ENCODE peak calls at places on chromosomes 2 and 18, in six cellular contexts. N is pancreas, Z is retinal pigment epithelial cell, F is heart right ventricle, H is heart left ventricle, B is GM12865. S is an unnamed sample.

GRCh38 chr2:197982565-197982964 is 178.2 kb downstream of the PLCL1 start:
- DNase-seq in N (no peak), Z (no peak), F (no peak), H (no peak), B (no peak), S (no peak)

GRCh38 chr2:134679294-134679693 is 39.5 kb downstream of the TMEM163 start:
- DNase-seq in N (no peak), Z (no peak), F (no peak), H (no peak), B (no peak), S (no peak)

GRCh38 chr18:77061946-77062517 is 70.6 kb downstream of the MBP start:
- DNase-seq in N (no peak), Z (no peak), F (no peak), H (no peak), B (peak; percentile 87), S (no peak)

GRCh38 chr18:3689986-3690681 is 240.2 kb downstream of the TGIF1 start:
- DNase-seq in N (no peak), Z (no peak), F (no peak), H (no peak), B (no peak), S (no peak)

GRCh38 chr18:54250846-54251251 is 18.5 kb upstream of the POLI start:
- DNase-seq in N (no peak), Z (no peak), F (no peak), H (no peak), B (peak; percentile 69), S (no peak)

GRCh38 chr18:3449702-3450357 is at the start of gene TGIF1:
- DNase-seq in N (peak; percentile 80), Z (no peak), F (peak; percentile 77), H (peak; percentile 77), B (no peak), S (no peak)

GRCh38 chr2:42238644-42239288 is 69.6 kb downstream of the EML4 start:
- DNase-seq in N (peak; percentile 47), Z (no peak), F (peak; percentile 23), H (peak; percentile 31), B (peak; percentile 63), S (no peak)

GRCh38 chr2:224284134-224284946 is 117.6 kb downstream of the FAM124B start:
- DNase-seq in N (no peak), Z (no peak), F (peak; percentile 19), H (no peak), B (peak; percentile 26), S (no peak)

GRCh38 chr2:20665261-20666113 is 1.5 kb upstream of the GDF7 start:
- DNase-seq in N (no peak), Z (no peak), F (no peak), H (no peak), B (no peak), S (no peak)

GRCh38 chr18:63286926-63287325 is 32.6 kb downstream of the BCL2 start:
- DNase-seq in N (no peak), Z (no peak), F (no peak), H (no peak), B (no peak), S (no peak)

GRCh38 chr18:48203961-48204666 is 205.1 kb downstream of the ZBTB7C start:
- DNase-seq in N (no peak), Z (no peak), F (no peak), H (no peak), B (no peak), S (no peak)

GRCh38 chr2:12587228-12587627 is 129.5 kb upstream of the TRIB2 start:
- DNase-seq in N (no peak), Z (no peak), F (no peak), H (no peak), B (no peak), S (no peak)

DNA sequence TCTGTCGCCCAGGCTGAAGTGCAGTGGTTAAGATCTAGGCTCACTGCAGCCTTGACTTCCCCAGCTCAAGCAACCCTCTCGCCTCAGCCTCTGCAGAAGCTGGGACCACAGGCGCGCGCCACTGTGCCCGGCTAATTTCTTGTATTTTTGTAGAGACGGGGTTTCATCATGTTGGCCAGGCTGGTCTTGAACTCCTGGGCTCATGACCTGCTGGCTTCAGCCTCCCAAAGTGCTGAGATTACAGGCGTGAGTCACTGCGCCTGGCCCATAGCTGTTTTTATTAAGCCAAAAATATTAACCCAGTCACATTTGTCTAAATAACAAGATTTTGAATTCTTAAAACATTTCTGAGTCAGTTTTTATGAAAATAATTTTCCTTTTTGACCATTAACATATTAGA is 6.3 kb upstream of the SFT2D3 start:
- DNase-seq in N (no peak), Z (no peak), F (no peak), H (no peak), B (no peak), S (no peak)
- H3K4me3 ChIP-seq in N (no peak overlapping the region), Z (no peak overlapping the region), F (peak overlapping the region; percentile 49), H (peak overlapping the region; percentile 42), B (no peak overlapping the region), S (no peak overlapping the region)

GRCh38 chr2:171568085-171568484 is 45.8 kb downstream of the CYBRD1 start:
- DNase-seq in N (no peak), Z (no peak), F (no peak), H (no peak), B (no peak), S (peak; percentile 7)
- TF ChIP-seq CTCF in N (no peak), Z (no peak), F (no peak), H (no peak), B (no peak), S (no peak)

GRCh38 chr2:64454316-64455030 is 511 bp downstream of the LGALSL start:
- DNase-seq in N (peak; percentile 65), Z (peak; percentile 14), F (peak; percentile 61), H (peak; percentile 74), B (peak; percentile 79), S (no peak)

GRCh38 chr2:64455545-64455944 is 1.6 kb downstream of the LGALSL start:
- DNase-seq in N (no peak), Z (no peak), F (no peak), H (no peak), B (no peak), S (no peak)

GRCh38 chr2:64455031-64455332 is 1.0 kb downstream of the LGALSL start:
- DNase-seq in N (no peak), Z (no peak), F (no peak), H (no peak), B (no peak), S (no peak)

GRCh38 chr2:64457518-64457917 is 3.6 kb downstream of the LGALSL start:
- DNase-seq in N (no peak), Z (no peak), F (no peak), H (no peak), B (no peak), S (no peak)

GRCh38 chr2:64456298-64456697 is 2.3 kb downstream of the LGALSL start:
- DNase-seq in N (no peak), Z (no peak), F (no peak), H (no peak), B (no peak), S (no peak)
- H3K4me3 ChIP-seq in N (no peak overlapping the region), Z (no peak overlapping the region), F (no peak overlapping the region), H (no peak overlapping the region), B (no peak overlapping the region), S (no peak overlapping the region)

GRCh38 chr2:10269711-10270610 is 32.7 kb upstream of the HPCAL1 start:
- DNase-seq in N (no peak), Z (no peak), F (no peak), H (no peak), B (no peak), S (no peak)

GRCh38 chr2:10266133-10266620 is 36.5 kb upstream of the HPCAL1 start:
- DNase-seq in N (no peak), Z (no peak), F (no peak), H (no peak), B (no peak), S (no peak)

GRCh38 chr2:10269291-10269690 is 33.4 kb upstream of the HPCAL1 start:
- DNase-seq in N (no peak), Z (no peak), F (no peak), H (no peak), B (no peak), S (no peak)

GRCh38 chr2:10267036-10267435 is 35.7 kb upstream of the HPCAL1 start:
- DNase-seq in N (no peak), Z (no peak), F (no peak), H (no peak), B (no peak), S (no peak)

GRCh38 chr2:10267551-10268465 is 34.9 kb upstream of the HPCAL1 start:
- DNase-seq in N (peak; percentile 78), Z (no peak), F (no peak), H (no peak), B (no peak), S (no peak)
- TF ChIP-seq CTCF in N (no peak), Z (peak; percentile 13), F (no peak), H (no peak), B (no peak), S (no peak)

GRCh38 chr2:66578067-66578852 is 143.3 kb downstream of the MEIS1 start:
- DNase-seq in N (peak; percentile 72), Z (no peak), F (no peak), H (no peak), B (no peak), S (no peak)
- H3K4me3 ChIP-seq in N (peak overlapping the region; percentile 64), Z (no peak overlapping the region), F (no peak overlapping the region), H (no peak overlapping the region), B (no peak overlapping the region), S (no peak overlapping the region)

S was measured in HFF-Myc.